ENCODE peak calls at places on chromosomes 6 and 20, in seven cellular contexts. D, R, W, V, N, X and E are unnamed samples.
A peak's percentile ranks its signal among the peaks of the same experiment; 100 is the strongest.

GRCh38 chr6:148501178-148501590 is 158.5 kb downstream of the SASH1 start:
- DNase-seq in D (no peak), W (no peak), X (no peak), V (no peak), R (peak; percentile 80), N (peak; percentile 38), E (peak; percentile 96)

GRCh38 chr20:46558511-46558959 is 8.1 kb upstream of the OCSTAMP start:
- DNase-seq in X (no peak), W (no peak), V (peak; percentile 25), D (no peak), N (peak; percentile 18), R (peak; percentile 98), E (peak; percentile 77)

GRCh38 chr6:4522453-4522852 is 253.8 kb upstream of the CDYL start:
- DNase-seq in W (no peak), V (no peak), N (no peak), X (no peak), D (no peak), R (no peak), E (no peak)

GRCh38 chr6:148258868-148259267 is 83.8 kb upstream of the SASH1 start:
- DNase-seq in N (no peak), V (no peak), D (no peak), R (no peak), W (no peak), X (no peak), E (no peak)

GRCh38 chr20:308427-309038 is 11.2 kb downstream of the ZCCHC3 start:
- DNase-seq in D (no peak), V (no peak), X (no peak), W (no peak), N (no peak), R (no peak), E (no peak)

GRCh38 chr6:150183105-150183504 is 40.3 kb downstream of the PPP1R14C start:
- DNase-seq in V (no peak), N (no peak), W (no peak), R (no peak), D (no peak), X (no peak), E (no peak)

GRCh38 chr20:25493748-25494505 is 86.5 kb downstream of the GINS1 start:
- DNase-seq in D (no peak), R (no peak), W (no peak), X (no peak), N (no peak), V (no peak), E (no peak)

GRCh38 chr6:37725967-37726366 is 28.3 kb upstream of the MDGA1 start:
- DNase-seq in D (no peak), N (no peak), V (no peak), W (no peak), R (peak; percentile 16), X (no peak), E (no peak)

GRCh38 chr6:35185302-35185681 is 28.5 kb upstream of the SCUBE3 start:
- DNase-seq in W (no peak), X (no peak), N (no peak), D (no peak), V (no peak), R (peak; percentile 51), E (peak; percentile 55)

GRCh38 chr6:125516644-125517043 is 214.9 kb upstream of the HDDC2 start:
- DNase-seq in V (no peak), X (no peak), N (no peak), R (no peak), W (no peak), D (no peak), E (no peak)

GRCh38 chr6:18022398-18023231 is 35.2 kb upstream of the KIF13A start:
- DNase-seq in R (peak; percentile 57), N (peak; percentile 63), D (no peak), V (peak; percentile 95), W (peak; percentile 81), X (peak; percentile 88), E (no peak)

GRCh38 chr20:52945862-52946522 is 26.2 kb upstream of the TSHZ2 start:
- DNase-seq in N (no peak), D (no peak), R (no peak), X (no peak), V (no peak), W (no peak), E (no peak)

GRCh38 chr6:148064406-148065134 is 278.1 kb upstream of the SASH1 start:
- DNase-seq in D (no peak), R (peak; percentile 27), N (peak; percentile 80), W (no peak), X (no peak), V (peak; percentile 66), E (peak; percentile 72)

GRCh38 chr6:13507306-13507855 is 20.0 kb upstream of the GFOD1 start:
- DNase-seq in X (no peak), V (no peak), W (no peak), D (no peak), R (no peak), N (no peak), E (no peak)

GRCh38 chr20:42097741-42098140 is 479.6 kb upstream of the CHD6 start:
- DNase-seq in V (no peak), W (no peak), D (no peak), N (no peak), R (no peak), X (no peak), E (no peak)

GRCh38 chr6:5747379-5747778 is 259.3 kb downstream of the NRN1 start:
- DNase-seq in N (no peak), D (no peak), X (no peak), R (no peak), W (no peak), V (no peak), E (no peak)

GRCh38 chr6:162271922-162272321 is 455.6 kb downstream of the PRKN start:
- DNase-seq in D (no peak), W (no peak), X (peak; percentile 9), R (no peak), N (no peak), V (peak; percentile 33), E (no peak)

GRCh38 chr20:63553251-63553932 is 567 bp upstream of the FNDC11 start:
- DNase-seq in X (peak; percentile 92), R (peak; percentile 83), W (peak; percentile 95), D (peak; percentile 99), V (peak; percentile 91), N (no peak), E (peak; percentile 89)

GRCh38 chr6:163745566-163746400 is 331.3 kb downstream of the QKI start:
- DNase-seq in V (peak; percentile 98), W (no peak), N (peak; percentile 97), X (peak; percentile 52), D (no peak), R (peak; percentile 92), E (peak; percentile 87)

GRCh38 chr20:36157610-36158009 is 3.1 kb downstream of the EPB41L1 start:
- DNase-seq in X (no peak), W (no peak), N (no peak), D (no peak), R (no peak), V (no peak), E (no peak)

GRCh38 chr6:157997893-157998608 is 16.4 kb downstream of the SYNJ2 start:
- DNase-seq in W (no peak), X (no peak), R (no peak), V (no peak), D (no peak), N (no peak), E (no peak)

GRCh38 chr20:50056951-50057403 is 56.0 kb downstream of the UBE2V1 start:
- DNase-seq in R (no peak), D (no peak), W (no peak), X (no peak), V (no peak), N (peak; percentile 98), E (no peak)

GRCh38 chr6:134593887-134594286 is 276.0 kb upstream of the SGK1 start:
- DNase-seq in R (no peak), N (peak; percentile 85), X (no peak), V (no peak), W (no peak), D (no peak), E (no peak)

DNA sequence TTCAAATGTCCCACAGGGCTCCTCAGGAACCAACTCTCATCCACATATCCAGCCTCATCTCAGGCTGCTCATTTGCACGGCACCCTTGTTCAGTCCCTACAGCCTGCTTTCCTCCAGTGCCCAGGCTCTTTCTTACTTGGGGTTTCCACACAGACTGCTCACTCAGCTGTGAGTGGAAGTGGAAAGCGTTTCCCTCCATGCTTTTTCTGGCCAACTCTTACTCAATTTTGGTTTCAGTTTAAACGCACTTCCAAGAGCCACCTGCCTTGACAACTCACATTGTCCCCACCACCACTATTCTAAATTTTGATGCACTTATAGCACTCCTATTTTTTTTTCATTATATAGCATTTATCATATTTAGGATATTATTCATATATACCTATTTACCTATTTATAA is 367.1 kb downstream of the PKHD1 start:
- DNase-seq in R (no peak), X (no peak), V (no peak), D (no peak), W (no peak), N (no peak), E (no peak)
- H3K18ac ChIP-seq in R (no peak overlapping the region), X (no peak overlapping the region), V (no peak overlapping the region), D (no peak overlapping the region), W (no peak overlapping the region), N (no peak overlapping the region), E (no peak overlapping the region)

DNA sequence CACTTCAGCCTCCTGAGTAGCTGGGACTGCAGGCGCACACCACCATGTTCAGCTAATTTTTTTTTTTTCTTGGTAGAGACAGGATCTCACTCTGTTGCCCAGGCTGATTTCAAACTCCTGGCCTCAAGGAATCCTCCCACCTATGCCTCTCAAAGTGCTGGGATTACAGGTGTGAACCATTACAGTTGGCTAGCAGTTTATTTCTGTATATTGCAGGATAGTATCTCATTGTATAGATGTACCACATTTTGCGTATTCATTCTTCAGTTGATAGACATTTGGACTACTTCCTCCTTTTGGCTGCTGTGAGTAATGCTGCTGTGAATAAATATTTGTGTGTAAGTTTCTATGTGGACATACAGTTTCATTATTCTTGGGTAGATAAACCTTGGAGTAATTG is 32.9 kb downstream of the ASXL1 start:
- DNase-seq in V (no peak), X (no peak), W (no peak), N (no peak), R (peak; percentile 39), D (no peak), E (peak; percentile 69)
- H2BK5ac ChIP-seq in V (no peak overlapping the region), X (no peak overlapping the region), W (no peak overlapping the region), N (no peak overlapping the region), R (no peak overlapping the region), D (no peak overlapping the region), E (no peak overlapping the region)

GRCh38 chr6:154478021-154478651 is 32.3 kb downstream of the CNKSR3 start:
- DNase-seq in V (no peak), N (no peak), D (no peak), W (no peak), R (peak; percentile 23), X (no peak), E (peak; percentile 58)
- H3K4me1 ChIP-seq in V (no peaks in the 10 kb centered on the region), N (peaks cover 18% of the 10 kb centered on the region), D (no peaks in the 10 kb centered on the region), W (no peaks in the 10 kb centered on the region), R (peaks cover 25% of the 10 kb centered on the region), X (peaks cover 12% of the 10 kb centered on the region), E (peaks cover 33% of the 10 kb centered on the region)

DNA sequence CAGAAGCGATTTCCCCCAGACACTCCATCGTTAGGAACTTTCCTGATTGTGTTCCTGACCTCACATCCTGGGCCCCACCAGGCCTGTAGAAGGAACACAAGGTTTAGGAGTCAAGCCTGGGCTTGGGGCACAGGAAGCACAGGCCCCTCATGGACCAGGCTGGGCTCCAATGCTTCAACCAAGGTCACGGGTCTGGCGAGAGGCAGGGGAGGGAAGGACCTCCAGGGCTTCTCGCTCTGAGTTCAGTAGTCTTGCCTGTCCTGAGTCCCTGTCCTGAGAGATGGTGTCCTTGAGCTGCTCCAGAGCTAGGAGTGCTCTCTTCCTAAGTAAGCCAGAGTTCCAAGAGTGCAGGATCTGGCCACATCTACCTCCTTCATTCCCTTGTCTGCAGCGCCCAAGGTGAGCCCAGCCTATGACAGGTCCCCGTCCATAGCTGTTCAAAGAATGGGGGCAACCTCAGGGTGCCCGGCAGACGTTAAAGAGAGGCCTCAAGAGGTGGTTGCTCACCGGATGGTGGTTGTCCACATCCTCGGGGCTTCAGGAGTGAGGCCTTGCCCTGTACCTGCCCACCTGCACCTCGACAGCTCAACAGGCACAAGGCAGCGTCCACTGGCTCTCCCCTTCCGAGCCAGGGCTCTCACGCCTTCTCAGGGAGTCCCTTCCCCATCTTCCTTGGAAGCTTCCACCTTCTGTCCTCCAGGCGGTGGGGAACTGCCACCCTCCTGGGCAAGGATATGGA is 1.6 kb upstream of the TUBB1 start:
- DNase-seq in X (no peak), R (no peak), V (no peak), D (peak; percentile 40), N (no peak), W (no peak), E (no peak)
- H3K18ac ChIP-seq in X (peak overlapping the region; percentile 31), R (no peak overlapping the region), V (no peak overlapping the region), D (no peak overlapping the region), N (no peak overlapping the region), W (no peak overlapping the region), E (no peak overlapping the region)